ENCODE peak calls at places on chromosome 16, in five cellular contexts. Z is GM12878, E is H1, W is HCT116, J is SK-N-SH. T is an unnamed sample.

GRCh38 chr16:49959552-49960277 is 65.3 kb upstream of the CNEP1R1 start:
- DNase-seq in E (no peak), J (no peak), Z (no peak), W (no peak), T (peak)

GRCh38 chr16:25868966-25869365 is 177.2 kb downstream of the HS3ST4 start:
- DNase-seq in Z (no peak), W (no peak), J (no peak), E (no peak), T (no peak)

GRCh38 chr16:84986879-84987278 is 24.5 kb downstream of the ZDHHC7 start:
- DNase-seq in J (no peak), W (no peak), Z (no peak), E (no peak), T (no peak)

GRCh38 chr16:84042879-84043485 is 387 bp upstream of the SLC38A8 start:
- DNase-seq in Z (no peak), J (no peak), E (no peak), W (no peak), T (peak)

GRCh38 chr16:12258806-12259205 is 282.3 kb downstream of the SNX29 start:
- DNase-seq in E (no peak), Z (no peak), J (no peak), W (no peak), T (no peak)

GRCh38 chr16:48491517-48491916 is 106.3 kb upstream of the SIAH1 start:
- DNase-seq in E (no peak), W (no peak), Z (no peak), J (no peak), T (no peak)

GRCh38 chr16:84423416-84423837 is 55.1 kb downstream of the ATP2C2 start:
- DNase-seq in J (peak), Z (peak), E (no peak), W (peak), T (peak)

GRCh38 chr16:57871457-57871856 is 69.2 kb upstream of the KIFC3 start:
- DNase-seq in J (no peak), E (no peak), Z (no peak), W (no peak), T (no peak)

GRCh38 chr16:65054457-65054856 is 67.4 kb downstream of the CDH11 start:
- DNase-seq in J (no peak), W (no peak), Z (no peak), E (no peak), T (no peak)

GRCh38 chr16:14958970-14959369 is 15.9 kb upstream of the PDXDC1 start:
- DNase-seq in J (no peak), E (peak), W (no peak), Z (no peak), T (no peak)

GRCh38 chr16:47258874-47259461 is 115.2 kb upstream of the NETO2 start:
- DNase-seq in Z (peak), W (peak), J (peak), E (no peak), T (peak)

GRCh38 chr16:25854141-25854540 is 162.4 kb downstream of the HS3ST4 start:
- DNase-seq in J (no peak), W (no peak), Z (no peak), E (no peak), T (no peak)

GRCh38 chr16:68994324-68994723 is 111.1 kb upstream of the HAS3 start:
- DNase-seq in Z (no peak), E (no peak), W (no peak), J (no peak), T (no peak)

GRCh38 chr16:49280022-49280741 is 1.5 kb downstream of the CBLN1 start:
- DNase-seq in J (peak), E (no peak), Z (no peak), W (no peak), T (no peak)

GRCh38 chr16:70686376-70687171 is 721 bp upstream of the MTSS2 start:
- DNase-seq in E (no peak), W (no peak), Z (no peak), J (no peak), T (peak)

GRCh38 chr16:50043358-50043757 is 18.3 kb downstream of the CNEP1R1 start:
- DNase-seq in J (no peak), Z (no peak), W (no peak), E (no peak), T (no peak)

GRCh38 chr16:4098496-4098895 is 17.7 kb downstream of the ADCY9 start:
- DNase-seq in J (no peak), W (no peak), Z (no peak), E (no peak), T (no peak)
- TF ChIP-seq JUND in J (no peak), W (no peak), Z (no peak), E (no peak), T (no peak)

GRCh38 chr16:81748476-81749198 is 30.5 kb upstream of the PLCG2 start:
- DNase-seq in W (no peak), Z (peak), E (no peak), J (no peak), T (no peak)
- TF ChIP-seq JUND in W (no peak), Z (no peak), E (no peak), J (no peak), T (no peak)

GRCh38 chr16:54284931-54285413 is 1.6 kb downstream of the IRX3 start:
- DNase-seq in E (no peak), W (no peak), Z (no peak), J (peak), T (peak)
- TF ChIP-seq JUND in E (no peak), W (no peak), Z (no peak), J (no peak), T (no peak)

GRCh38 chr16:53816211-53816610 is 112.3 kb downstream of the FTO start:
- DNase-seq in J (no peak), E (no peak), Z (no peak), W (no peak), T (no peak)
- TF ChIP-seq JUND in J (no peak), E (no peak), Z (no peak), W (no peak), T (no peak)

DNA sequence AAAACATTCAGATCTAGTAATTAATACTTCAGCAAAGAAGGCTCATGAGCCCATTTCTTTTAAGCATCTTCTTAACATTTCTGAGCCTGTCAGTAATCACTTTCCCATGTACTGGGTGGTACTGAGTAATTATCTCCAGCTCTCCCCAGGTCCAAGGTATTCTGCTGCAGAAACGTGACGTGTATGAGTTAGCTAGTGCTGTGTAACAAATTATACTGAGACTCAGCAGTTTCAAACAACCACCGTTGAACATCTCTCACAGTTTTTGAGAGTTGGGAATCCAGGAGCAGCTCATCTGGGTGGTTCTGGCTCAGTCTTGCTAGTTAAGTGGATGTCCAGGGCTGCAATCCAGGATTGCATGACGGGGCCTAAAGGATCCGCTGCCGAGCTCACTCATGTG is 25.2 kb downstream of the C16orf95 start:
- DNase-seq in J (no peak), W (no peak), Z (no peak), E (no peak), T (no peak)
- TF ChIP-seq JUND in J (no peak), W (no peak), Z (no peak), E (no peak), T (no peak)

GRCh38 chr16:27480761-27481160 is 69.0 kb downstream of the GTF3C1 start:
- DNase-seq in Z (no peak), E (no peak), W (no peak), J (no peak), T (no peak)
- TF ChIP-seq JUND in Z (no peak), E (no peak), W (no peak), J (no peak), T (no peak)

GRCh38 chr16:66483689-66484452 is 56.8 kb downstream of the BEAN1 start:
- DNase-seq in E (peak), Z (no peak), J (peak), W (peak), T (peak)
- TF ChIP-seq JUND in E (no peak), Z (no peak), J (no peak), W (no peak), T (no peak)

DNA sequence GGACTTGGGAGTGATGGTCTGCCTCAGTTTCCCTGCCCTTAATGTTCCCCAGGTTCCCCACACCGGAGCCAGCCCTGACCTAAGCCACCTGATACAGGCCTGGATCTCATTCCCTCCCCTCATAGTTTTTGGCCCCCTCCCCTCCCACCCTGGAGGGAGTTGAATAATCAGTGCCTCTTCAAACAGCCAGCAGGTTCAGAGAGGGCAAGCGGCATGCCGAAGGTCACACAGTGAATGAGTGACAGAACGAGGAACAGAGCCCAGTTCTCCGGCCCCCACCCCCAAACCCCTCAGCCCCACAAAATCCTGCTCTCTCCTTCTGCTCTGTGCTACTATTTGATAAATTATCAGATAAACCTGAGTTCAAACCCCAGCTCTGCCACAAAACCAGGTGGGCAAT is 31.2 kb downstream of the BEAN1 start:
- DNase-seq in Z (no peak), W (no peak), J (no peak), E (no peak), T (no peak)
- TF ChIP-seq JUND in Z (no peak), W (no peak), J (no peak), E (no peak), T (no peak)

GRCh38 chr16:8889893-8890548 is 7.9 kb downstream of the LITAFD start:
- DNase-seq in Z (no peak), E (no peak), W (no peak), J (no peak), T (no peak)

GRCh38 chr16:8887438-8887765 is 5.3 kb downstream of the LITAFD start:
- DNase-seq in W (no peak), E (no peak), J (no peak), Z (no peak), T (no peak)

GRCh38 chr16:8888951-8889892 is 7.1 kb downstream of the LITAFD start:
- DNase-seq in Z (no peak), W (no peak), E (no peak), J (no peak), T (no peak)

GRCh38 chr16:8886593-8887437 is 4.7 kb downstream of the LITAFD start:
- DNase-seq in E (no peak), Z (no peak), J (no peak), W (no peak), T (no peak)

DNA sequence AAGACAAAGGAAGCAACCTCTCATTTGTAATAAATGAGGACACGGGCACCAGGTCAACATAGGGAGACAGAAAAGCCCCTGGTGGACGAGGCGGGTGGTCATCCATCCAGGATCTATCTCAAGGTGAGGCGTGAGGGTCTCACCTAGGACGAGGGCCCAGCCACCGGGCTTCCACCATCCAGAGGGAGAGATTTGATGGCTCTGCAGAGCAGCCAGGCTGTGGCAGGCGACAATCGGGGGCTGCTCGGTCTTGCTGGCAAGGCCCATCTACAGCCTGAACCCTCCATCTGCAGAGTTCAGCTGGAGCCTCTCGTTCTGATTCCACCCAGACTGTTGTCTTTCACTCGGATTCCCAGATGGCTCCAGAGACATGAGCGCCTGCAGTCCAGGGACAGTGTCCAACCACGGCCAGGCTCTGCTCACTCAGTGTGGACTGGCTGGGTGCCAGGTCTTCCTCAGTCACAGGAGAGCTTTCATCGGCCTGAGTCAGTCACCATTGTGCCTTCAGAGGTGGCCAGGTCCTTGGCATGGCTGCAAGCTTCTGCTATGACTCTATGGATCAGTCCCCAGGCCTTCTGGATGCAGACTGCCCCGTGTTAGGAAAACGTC is 5.9 kb downstream of the LITAFD start:
- DNase-seq in E (no peak), W (no peak), Z (no peak), J (peak), T (no peak)
- TF ChIP-seq JUND in E (no peak), W (no peak), Z (no peak), J (no peak), T (no peak)